ENCODE peak calls at places on chromosomes 3 and 15, in seven cellular contexts. H is stimulated activated CD8-positive, alpha-beta memory T cell treated with anti-CD3 and anti-CD28 coated beads, Interleukin-4, amount 100 ng/mL, for 48 hours; G is GM10248; A is activated CD4-positive, alpha-beta T cell treated with anti-CD3 and anti-CD28 coated beads, Interleukin-2, amount 50 U/mL, for 24 hours; O is EL; F is NCI-H1694; R is naive thymus-derived CD8-positive, alpha-beta T cell. P is an unnamed sample.
A peak's percentile ranks its signal among the peaks of the same experiment; 100 is the strongest.

GRCh38 chr3:10283638-10284037 is 9.1 kb downstream of the GHRL start:
- DNase-seq in H (no peak), G (no peak), A (no peak), O (no peak), F (peak; percentile 5), R (no peak), P (no peak)

GRCh38 chr15:101536166-101536874 is 46.8 kb upstream of the PCSK6 start:
- DNase-seq in H (no peak), G (no peak), A (no peak), O (no peak), F (no peak), R (no peak), P (no peak)

GRCh38 chr3:99499235-99499798 is 139.1 kb upstream of the COL8A1 start:
- DNase-seq in H (no peak), G (peak; percentile 23), A (no peak), O (peak; percentile 72), F (no peak), R (no peak), P (no peak)

GRCh38 chr3:9715764-9716437 is 12.3 kb downstream of the CPNE9 start:
- DNase-seq in H (peak; percentile 50), G (no peak), A (no peak), O (peak; percentile 88), F (no peak), R (no peak), P (no peak)

GRCh38 chr3:44355634-44356033 is 17.1 kb downstream of the TCAIM start:
- DNase-seq in H (no peak), G (no peak), A (no peak), O (peak; percentile 79), F (no peak), R (no peak), P (no peak)

GRCh38 chr15:93942140-93942808 is 289.1 kb upstream of the MCTP2 start:
- DNase-seq in H (no peak), G (no peak), A (no peak), O (no peak), F (peak; percentile 71), R (no peak), P (no peak)

GRCh38 chr3:26484140-26484539 is 138.4 kb upstream of the LRRC3B start:
- DNase-seq in H (no peak), G (no peak), A (no peak), O (peak; percentile 21), F (no peak), R (no peak), P (no peak)

GRCh38 chr3:22939349-22939748 is 263.8 kb upstream of the UBE2E2 start:
- DNase-seq in H (no peak), G (no peak), A (no peak), O (no peak), F (no peak), R (no peak), P (no peak)

GRCh38 chr3:171187706-171188290 is 161.3 kb upstream of the SLC2A2 start:
- DNase-seq in H (no peak), G (peak; percentile 26), A (no peak), O (peak; percentile 55), F (peak; percentile 27), R (peak; percentile 41), P (no peak)

GRCh38 chr3:100316656-100317069 is 17.9 kb upstream of the NIT2 start:
- DNase-seq in H (peak; percentile 35), G (peak; percentile 46), A (peak; percentile 30), O (peak; percentile 62), F (peak; percentile 67), R (peak; percentile 50), P (peak; percentile 32)

GRCh38 chr3:42518800-42519567 is 16.5 kb downstream of the VIPR1 start:
- DNase-seq in H (peak; percentile 63), G (no peak), A (no peak), O (peak; percentile 18), F (no peak), R (peak; percentile 61), P (no peak)

GRCh38 chr15:99123706-99124451 is 19.0 kb downstream of the SYNM start:
- DNase-seq in H (no peak), G (no peak), A (no peak), O (peak; percentile 97), F (peak; percentile 28), R (no peak), P (no peak)

GRCh38 chr15:98548172-98548971 is 100.0 kb upstream of the IGF1R start:
- DNase-seq in H (peak; percentile 62), G (no peak), A (peak; percentile 50), O (peak; percentile 52), F (no peak), R (peak; percentile 22), P (no peak)

GRCh38 chr3:130480736-130481135 is 36.2 kb upstream of the COL6A6 start:
- DNase-seq in H (no peak), G (no peak), A (no peak), O (peak; percentile 36), F (no peak), R (no peak), P (no peak)

GRCh38 chr15:75363786-75364185 is 4.6 kb downstream of the MAN2C1 start:
- DNase-seq in H (no peak), G (no peak), A (no peak), O (no peak), F (no peak), R (no peak), P (no peak)

GRCh38 chr15:63079938-63080626 is 37.5 kb downstream of the TPM1 start:
- DNase-seq in H (no peak), G (no peak), A (no peak), O (peak; percentile 66), F (no peak), R (no peak), P (no peak)

GRCh38 chr3:38528457-38528856 is 32.3 kb downstream of the EXOG start:
- DNase-seq in H (no peak), G (no peak), A (no peak), O (no peak), F (no peak), R (no peak), P (no peak)

GRCh38 chr15:98853593-98854420 is 153.8 kb downstream of the PGPEP1L start:
- DNase-seq in H (no peak), G (no peak), A (no peak), O (peak; percentile 31), F (no peak), R (no peak), P (no peak)

GRCh38 chr15:69957175-69957574 is 140.5 kb downstream of the TLE3 start:
- DNase-seq in H (no peak), G (no peak), A (no peak), O (peak; percentile 5), F (no peak), R (no peak), P (no peak)

GRCh38 chr3:188220988-188221818 is 67.2 kb downstream of the LPP start:
- DNase-seq in H (no peak), G (no peak), A (no peak), O (peak; percentile 85), F (no peak), R (no peak), P (no peak)

GRCh38 chr15:82680200-82681102 is 29.2 kb downstream of the AP3B2 start:
- DNase-seq in H (peak; percentile 79), G (peak; percentile 84), A (peak; percentile 62), O (no peak), F (no peak), R (peak; percentile 87), P (peak; percentile 68)

GRCh38 chr15:101258238-101259144 is 6.6 kb upstream of the CHSY1 start:
- DNase-seq in H (peak; percentile 61), G (peak; percentile 48), A (peak; percentile 50), O (peak; percentile 68), F (peak; percentile 34), R (peak; percentile 60), P (peak; percentile 46)

GRCh38 chr3:58370407-58370806 is 37.7 kb downstream of the PXK start:
- DNase-seq in H (no peak), G (no peak), A (no peak), O (no peak), F (no peak), R (no peak), P (no peak)

P was measured in memory B cell.